ENCODE peak calls at places on chromosomes 2 and 18, in six cellular contexts. One of them, this sample, is unnamed.

GRCh38 chr18:55097406-55098170 is 138.3 kb upstream of the CCDC68 start:
- DNase-seq in GM23248: peak
- DNase-seq in gastrocnemius medialis: no peak
- DNase-seq in small intestine: no peak
- DNase-seq in AG09309: no peak
- DNase-seq in HCT116: no peak
- DNase-seq in this sample: peak

GRCh38 chr2:128623776-128624424 is 305.2 kb upstream of the HS6ST1 start:
- DNase-seq in HCT116: no peak
- DNase-seq in gastrocnemius medialis: no peak
- DNase-seq in small intestine: no peak
- DNase-seq in AG09309: peak
- DNase-seq in GM23248: peak
- DNase-seq in this sample: peak

GRCh38 chr2:8692783-8693768 is 11.2 kb downstream of the ID2 start:
- DNase-seq in HCT116: no peak
- DNase-seq in small intestine: peak
- DNase-seq in GM23248: no peak
- DNase-seq in gastrocnemius medialis: no peak
- DNase-seq in AG09309: no peak
- DNase-seq in this sample: no peak

GRCh38 chr2:168687314-168687713 is 115.1 kb upstream of the NOSTRIN start:
- DNase-seq in AG09309: no peak
- DNase-seq in HCT116: no peak
- DNase-seq in GM23248: peak
- DNase-seq in gastrocnemius medialis: no peak
- DNase-seq in small intestine: no peak
- DNase-seq in this sample: peak

GRCh38 chr18:78123926-78124797 is 855.5 kb upstream of the SALL3 start:
- DNase-seq in GM23248: no peak
- DNase-seq in gastrocnemius medialis: no peak
- DNase-seq in AG09309: no peak
- DNase-seq in small intestine: no peak
- DNase-seq in HCT116: no peak
- DNase-seq in this sample: no peak

GRCh38 chr2:28695245-28695647 is 56.4 kb upstream of the PPP1CB start:
- DNase-seq in HCT116: no peak
- DNase-seq in gastrocnemius medialis: no peak
- DNase-seq in AG09309: no peak
- DNase-seq in GM23248: no peak
- DNase-seq in small intestine: no peak
- DNase-seq in this sample: no peak

GRCh38 chr2:100422320-100422719 is 4.9 kb upstream of the CHST10 start:
- DNase-seq in GM23248: peak
- DNase-seq in AG09309: no peak
- DNase-seq in HCT116: peak
- DNase-seq in gastrocnemius medialis: no peak
- DNase-seq in small intestine: peak
- DNase-seq in this sample: peak

GRCh38 chr2:27077231-27077630 is 1.2 kb upstream of the EMILIN1 start:
- DNase-seq in small intestine: no peak
- DNase-seq in gastrocnemius medialis: no peak
- DNase-seq in HCT116: no peak
- DNase-seq in AG09309: no peak
- DNase-seq in GM23248: no peak
- DNase-seq in this sample: no peak

GRCh38 chr2:160270571-160271113 is 70.6 kb upstream of the ITGB6 start:
- DNase-seq in GM23248: peak
- DNase-seq in AG09309: no peak
- DNase-seq in small intestine: peak
- DNase-seq in gastrocnemius medialis: peak
- DNase-seq in HCT116: no peak
- DNase-seq in this sample: peak

GRCh38 chr2:160269803-160270570 is 69.9 kb upstream of the ITGB6 start:
- DNase-seq in gastrocnemius medialis: peak
- DNase-seq in AG09309: peak
- DNase-seq in GM23248: peak
- DNase-seq in small intestine: peak
- DNase-seq in HCT116: peak
- DNase-seq in this sample: peak

GRCh38 chr2:160268382-160268781 is 68.3 kb upstream of the ITGB6 start:
- DNase-seq in GM23248: no peak
- DNase-seq in AG09309: no peak
- DNase-seq in small intestine: no peak
- DNase-seq in HCT116: no peak
- DNase-seq in gastrocnemius medialis: no peak
- DNase-seq in this sample: no peak

GRCh38 chr2:160271166-160272086 is 71.4 kb upstream of the ITGB6 start:
- DNase-seq in gastrocnemius medialis: no peak
- DNase-seq in small intestine: peak
- DNase-seq in HCT116: no peak
- DNase-seq in GM23248: no peak
- DNase-seq in AG09309: no peak
- DNase-seq in this sample: no peak

DNA sequence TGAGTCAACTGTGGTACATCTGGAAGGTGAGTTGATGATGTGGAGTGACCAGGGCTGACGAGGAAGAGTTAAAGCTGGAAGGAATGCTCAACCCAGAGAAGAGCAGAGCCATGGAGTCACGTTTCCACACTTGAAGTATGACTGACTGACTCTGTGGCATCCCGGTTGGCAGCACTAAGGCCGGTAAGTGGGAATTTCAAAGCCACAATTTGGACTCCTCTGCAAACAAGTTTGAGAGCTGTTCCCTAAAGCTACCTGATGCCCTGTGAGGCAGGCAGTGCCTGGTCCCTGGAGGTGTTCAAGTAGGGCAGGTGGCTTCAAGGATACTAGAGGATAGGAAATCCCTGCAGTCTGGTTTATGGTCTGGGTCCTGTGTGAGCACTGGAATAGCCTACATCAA is 69.3 kb upstream of the ITGB6 start:
- DNase-seq in small intestine: no peak
- DNase-seq in GM23248: peak
- DNase-seq in gastrocnemius medialis: no peak
- DNase-seq in AG09309: no peak
- DNase-seq in HCT116: no peak
- DNase-seq in this sample: peak
- H3K4me3 ChIP-seq in small intestine: peak
- H3K4me3 ChIP-seq in GM23248: peak
- H3K4me3 ChIP-seq in gastrocnemius medialis: peak
- H3K4me3 ChIP-seq in AG09309: peak
- H3K4me3 ChIP-seq in HCT116: peak
- H3K4me3 ChIP-seq in this sample: peak

GRCh38 chr2:54840559-54840958 is 117.1 kb downstream of the EML6 start:
- DNase-seq in gastrocnemius medialis: no peak
- DNase-seq in HCT116: no peak
- DNase-seq in AG09309: no peak
- DNase-seq in GM23248: no peak
- DNase-seq in small intestine: no peak
- DNase-seq in this sample: no peak

GRCh38 chr2:54836477-54836876 is 113.0 kb downstream of the EML6 start:
- DNase-seq in small intestine: no peak
- DNase-seq in gastrocnemius medialis: no peak
- DNase-seq in GM23248: peak
- DNase-seq in AG09309: no peak
- DNase-seq in HCT116: no peak
- DNase-seq in this sample: no peak

GRCh38 chr2:54838585-54839035 is 115.1 kb downstream of the EML6 start:
- DNase-seq in HCT116: peak
- DNase-seq in GM23248: peak
- DNase-seq in AG09309: peak
- DNase-seq in small intestine: peak
- DNase-seq in gastrocnemius medialis: peak
- DNase-seq in this sample: peak

GRCh38 chr2:54834721-54835120 is 111.3 kb downstream of the EML6 start:
- DNase-seq in AG09309: no peak
- DNase-seq in gastrocnemius medialis: no peak
- DNase-seq in small intestine: peak
- DNase-seq in HCT116: no peak
- DNase-seq in GM23248: no peak
- DNase-seq in this sample: no peak

DNA sequence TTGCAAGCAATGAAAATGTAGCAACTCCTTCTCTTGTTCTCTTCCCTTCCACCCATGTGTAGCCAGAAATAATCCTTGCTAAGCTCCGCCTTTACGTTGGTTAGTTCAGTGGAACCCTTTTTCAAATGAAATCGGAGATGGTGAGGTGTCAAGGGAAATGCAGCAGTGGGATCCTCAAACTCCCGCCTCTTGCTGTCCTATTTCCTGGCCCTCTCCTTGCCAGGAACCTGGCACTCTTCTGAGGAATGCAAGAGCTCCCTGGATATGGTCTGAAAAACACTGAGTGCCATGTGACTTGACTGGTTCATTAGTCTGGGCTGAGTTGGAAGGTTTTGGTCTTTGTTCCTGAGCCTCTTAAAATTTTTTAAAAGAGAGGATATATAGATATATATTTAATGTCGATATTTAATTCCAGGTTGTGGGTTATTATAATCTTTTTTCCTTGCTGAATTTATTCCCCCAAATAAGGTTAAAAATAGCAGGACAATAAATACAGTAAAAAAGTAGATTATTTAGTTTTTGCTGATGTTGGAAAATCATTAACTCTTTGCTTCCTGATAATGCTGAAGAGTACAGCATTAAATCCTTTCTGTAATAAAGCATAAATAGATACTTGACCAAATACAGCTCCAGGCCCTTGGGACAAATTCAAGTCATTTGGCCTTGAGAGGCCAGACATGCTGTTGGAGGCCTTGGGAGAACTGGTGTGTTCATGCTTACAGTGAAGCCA is 116.2 kb downstream of the EML6 start:
- DNase-seq in small intestine: no peak
- DNase-seq in AG09309: no peak
- DNase-seq in gastrocnemius medialis: no peak
- DNase-seq in HCT116: no peak
- DNase-seq in GM23248: no peak
- DNase-seq in this sample: no peak
- H3K4me3 ChIP-seq in small intestine: no peak
- H3K4me3 ChIP-seq in AG09309: no peak
- H3K4me3 ChIP-seq in gastrocnemius medialis: no peak
- H3K4me3 ChIP-seq in HCT116: no peak
- H3K4me3 ChIP-seq in GM23248: no peak
- H3K4me3 ChIP-seq in this sample: no peak

DNA sequence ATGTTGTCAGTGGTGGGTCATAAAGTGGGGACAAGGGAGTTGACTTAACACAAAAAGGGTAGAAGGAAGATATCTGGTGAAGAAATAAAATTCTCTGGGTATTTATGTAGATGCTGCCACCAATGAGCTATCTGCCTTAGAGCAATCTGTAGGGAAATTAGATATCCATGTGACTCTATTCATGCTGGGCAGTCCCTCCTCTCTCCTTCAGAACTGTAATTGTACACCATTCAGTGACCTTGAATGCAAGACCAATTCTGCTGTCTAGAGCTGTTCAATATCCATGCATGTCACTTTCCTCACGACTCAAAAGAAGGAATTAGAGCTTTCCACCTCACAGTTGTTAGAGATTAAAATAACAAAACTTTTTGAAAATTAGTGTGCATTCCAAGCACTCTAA is 28.6 kb upstream of the TDRD15 start:
- DNase-seq in AG09309: no peak
- DNase-seq in gastrocnemius medialis: no peak
- DNase-seq in GM23248: no peak
- DNase-seq in HCT116: no peak
- DNase-seq in small intestine: no peak
- DNase-seq in this sample: no peak
- H3K4me3 ChIP-seq in AG09309: no peak
- H3K4me3 ChIP-seq in gastrocnemius medialis: no peak
- H3K4me3 ChIP-seq in GM23248: no peak
- H3K4me3 ChIP-seq in HCT116: no peak
- H3K4me3 ChIP-seq in small intestine: no peak
- H3K4me3 ChIP-seq in this sample: no peak

GRCh38 chr18:56380682-56381081 is 257.7 kb downstream of the TXNL1 start:
- DNase-seq in gastrocnemius medialis: no peak
- DNase-seq in GM23248: no peak
- DNase-seq in small intestine: no peak
- DNase-seq in AG09309: no peak
- DNase-seq in HCT116: no peak
- DNase-seq in this sample: no peak

GRCh38 chr18:56374005-56374655 is 264.3 kb downstream of the TXNL1 start:
- DNase-seq in GM23248: peak
- DNase-seq in AG09309: no peak
- DNase-seq in gastrocnemius medialis: no peak
- DNase-seq in HCT116: no peak
- DNase-seq in small intestine: no peak
- DNase-seq in this sample: peak

GRCh38 chr18:56373601-56374000 is 264.8 kb downstream of the TXNL1 start:
- DNase-seq in AG09309: no peak
- DNase-seq in HCT116: no peak
- DNase-seq in small intestine: no peak
- DNase-seq in gastrocnemius medialis: no peak
- DNase-seq in GM23248: no peak
- DNase-seq in this sample: no peak

GRCh38 chr18:56381151-56381550 is 257.2 kb downstream of the TXNL1 start:
- DNase-seq in gastrocnemius medialis: no peak
- DNase-seq in small intestine: no peak
- DNase-seq in GM23248: no peak
- DNase-seq in HCT116: no peak
- DNase-seq in AG09309: no peak
- DNase-seq in this sample: no peak

DNA sequence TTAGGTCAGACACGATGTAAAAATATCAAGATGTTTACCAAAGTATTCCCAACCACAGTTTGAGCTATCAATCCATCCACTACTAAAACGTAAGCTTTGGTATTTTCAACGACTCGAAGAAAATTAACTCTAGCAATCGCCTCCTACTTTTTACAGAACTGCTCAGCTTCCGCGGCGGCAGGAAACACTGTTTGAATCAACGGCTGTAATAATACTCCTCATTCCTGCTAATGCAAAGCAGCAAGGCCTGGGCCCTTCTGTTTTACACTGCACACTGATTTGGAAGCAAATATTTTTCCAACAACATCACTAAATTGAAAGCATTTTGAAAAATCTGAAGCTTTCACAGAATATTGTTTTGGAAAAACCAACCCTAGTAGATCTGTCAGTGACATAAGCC is 261.2 kb downstream of the TXNL1 start:
- DNase-seq in small intestine: no peak
- DNase-seq in gastrocnemius medialis: no peak
- DNase-seq in AG09309: no peak
- DNase-seq in HCT116: no peak
- DNase-seq in GM23248: peak
- DNase-seq in this sample: no peak
- H3K4me3 ChIP-seq in small intestine: no peak
- H3K4me3 ChIP-seq in gastrocnemius medialis: no peak
- H3K4me3 ChIP-seq in AG09309: no peak
- H3K4me3 ChIP-seq in HCT116: no peak
- H3K4me3 ChIP-seq in GM23248: peak
- H3K4me3 ChIP-seq in this sample: no peak

This sample was measured in astrocyte.